ENCODE peak calls at places on chromosomes 7 and 10, in seven cellular contexts. E, C, M, W, J, F and U are unnamed samples.
A peak's percentile ranks its signal among the peaks of the same experiment; 100 is the strongest.

GRCh38 chr10:69217119-69217754 is 2.9 kb upstream of the HKDC1 start:
- DNase-seq in E (no peak), C (no peak), M (no peak), W (no peak), J (peak; percentile 92), F (no peak), U (peak; percentile 79)

GRCh38 chr10:7407368-7408002 is 3.3 kb downstream of the SFMBT2 start:
- DNase-seq in E (no peak), C (no peak), M (no peak), W (peak; percentile 51), J (peak; percentile 49), F (no peak), U (no peak)

GRCh38 chr7:10720042-10720441 is 253.6 kb upstream of the PHF14 start:
- DNase-seq in E (no peak), C (no peak), M (no peak), W (no peak), J (no peak), F (no peak), U (peak; percentile 13)

GRCh38 chr7:139687206-139687954 is 90.4 kb downstream of the HIPK2 start:
- DNase-seq in E (no peak), C (no peak), M (no peak), W (no peak), J (no peak), F (no peak), U (no peak)

GRCh38 chr7:156829669-156830336 is 63.2 kb downstream of the LMBR1 start:
- DNase-seq in E (no peak), C (no peak), M (no peak), W (no peak), J (no peak), F (peak; percentile 24), U (no peak)

GRCh38 chr10:22230331-22230833 is 12.6 kb upstream of the EBLN1 start:
- DNase-seq in E (peak; percentile 45), C (peak; percentile 61), M (no peak), W (no peak), J (peak; percentile 55), F (peak; percentile 20), U (peak; percentile 83)

GRCh38 chr7:74568658-74569057 is 88.9 kb upstream of the GTF2I start:
- DNase-seq in E (no peak), C (peak; percentile 61), M (no peak), W (no peak), J (no peak), F (no peak), U (no peak)

GRCh38 chr10:33509231-33509871 is 174.9 kb upstream of the NRP1 start:
- DNase-seq in E (peak; percentile 13), C (peak; percentile 56), M (peak; percentile 3), W (peak; percentile 55), J (peak; percentile 90), F (peak; percentile 34), U (peak; percentile 21)

GRCh38 chr7:87513735-87514319 is 38.3 kb upstream of the ABCB4 start:
- DNase-seq in E (no peak), C (no peak), M (no peak), W (no peak), J (no peak), F (no peak), U (no peak)